ENCODE peak calls at places on chromosomes 3 and 15, in four cellular contexts. M, C, W and Q are unnamed samples. For H3K4me1, the result is how much of the 10 kb centered on the place peaks cover.

GRCh38 chr3:25235471-25235870 is 192.6 kb upstream of the RARB start:
- DNase-seq in M (no peak), C (no peak), W (no peak), Q (no peak)

GRCh38 chr3:76370749-76371148 is 585.4 kb upstream of the ZNF717 start:
- DNase-seq in M (no peak), C (peak), W (no peak), Q (no peak)

GRCh38 chr15:80396094-80396493 is 8.1 kb upstream of the ARNT2 start:
- DNase-seq in M (no peak), C (no peak), W (no peak), Q (no peak)

GRCh38 chr3:124792341-124793034 is 62.2 kb downstream of the UMPS start:
- DNase-seq in M (no peak), C (no peak), W (no peak), Q (no peak)

GRCh38 chr3:5229414-5229813 is 41.9 kb downstream of the EDEM1 start:
- DNase-seq in M (no peak), C (no peak), W (peak), Q (no peak)

GRCh38 chr3:76097588-76097975 is 312.2 kb upstream of the ZNF717 start:
- DNase-seq in M (no peak), C (peak), W (no peak), Q (no peak)

GRCh38 chr15:33051528-33051927 is 143.0 kb downstream of the FMN1 start:
- DNase-seq in M (no peak), C (no peak), W (no peak), Q (no peak)

GRCh38 chr3:100535610-100535943 is 43.2 kb downstream of the TMEM45A start:
- DNase-seq in M (no peak), C (no peak), W (peak), Q (no peak)

GRCh38 chr15:69568621-69569020 is 116.0 kb downstream of the RPLP1 start:
- DNase-seq in M (no peak), C (peak), W (no peak), Q (no peak)

GRCh38 chr15:64651573-64652260 is 123.7 kb downstream of the RBPMS2 start:
- DNase-seq in M (no peak), C (peak), W (peak), Q (no peak)

GRCh38 chr3:171453175-171453868 is 6.9 kb downstream of the TNIK start:
- DNase-seq in M (no peak), C (no peak), W (no peak), Q (peak)

GRCh38 chr15:101464246-101464998 is 25.1 kb downstream of the PCSK6 start:
- DNase-seq in M (no peak), C (no peak), W (no peak), Q (no peak)

GRCh38 chr3:160088492-160089137 is 100.0 kb downstream of the IL12A start:
- DNase-seq in M (no peak), C (no peak), W (no peak), Q (no peak)

GRCh38 chr3:149383703-149384102 is 6.3 kb upstream of the TM4SF1 start:
- DNase-seq in M (no peak), C (no peak), W (no peak), Q (no peak)

GRCh38 chr15:29826908-29827307 is 4.6 kb upstream of the TJP1 start:
- DNase-seq in M (no peak), C (no peak), W (no peak), Q (no peak)

GRCh38 chr15:51244366-51244977 is 93.9 kb downstream of the CYP19A1 start:
- DNase-seq in M (no peak), C (peak), W (no peak), Q (no peak)

GRCh38 chr3:139319428-139320402 is 24.1 kb upstream of the MRPS22 start:
- DNase-seq in M (peak), C (no peak), W (no peak), Q (peak)

GRCh38 chr3:15660055-15660940 is 58.8 kb downstream of the BTD start:
- DNase-seq in M (no peak), C (no peak), W (peak), Q (no peak)

GRCh38 chr3:50189274-50189673 is 2.1 kb upstream of the GNAT1 start:
- DNase-seq in M (peak), C (peak), W (peak), Q (peak)

GRCh38 chr15:100771745-100772144 is 107.9 kb upstream of the ALDH1A3 start:
- DNase-seq in M (peak), C (no peak), W (no peak), Q (peak)

GRCh38 chr3:136778865-136779264 is 26.7 kb upstream of the STAG1 start:
- DNase-seq in M (no peak), C (peak), W (no peak), Q (no peak)

GRCh38 chr3:35867782-35868181 is 228.5 kb downstream of the ARPP21 start:
- DNase-seq in M (no peak), C (no peak), W (no peak), Q (no peak)

GRCh38 chr3:52124766-52125165 is 29.5 kb downstream of the POC1A start:
- DNase-seq in M (no peak), C (no peak), W (no peak), Q (no peak)

GRCh38 chr3:52121813-52122212 is 32.4 kb downstream of the POC1A start:
- DNase-seq in M (no peak), C (no peak), W (no peak), Q (no peak)

GRCh38 chr3:52124126-52124525 is 30.1 kb downstream of the POC1A start:
- DNase-seq in M (no peak), C (no peak), W (no peak), Q (no peak)

GRCh38 chr3:52122491-52122890 is 31.7 kb downstream of the POC1A start:
- DNase-seq in M (no peak), C (no peak), W (no peak), Q (no peak)

DNA sequence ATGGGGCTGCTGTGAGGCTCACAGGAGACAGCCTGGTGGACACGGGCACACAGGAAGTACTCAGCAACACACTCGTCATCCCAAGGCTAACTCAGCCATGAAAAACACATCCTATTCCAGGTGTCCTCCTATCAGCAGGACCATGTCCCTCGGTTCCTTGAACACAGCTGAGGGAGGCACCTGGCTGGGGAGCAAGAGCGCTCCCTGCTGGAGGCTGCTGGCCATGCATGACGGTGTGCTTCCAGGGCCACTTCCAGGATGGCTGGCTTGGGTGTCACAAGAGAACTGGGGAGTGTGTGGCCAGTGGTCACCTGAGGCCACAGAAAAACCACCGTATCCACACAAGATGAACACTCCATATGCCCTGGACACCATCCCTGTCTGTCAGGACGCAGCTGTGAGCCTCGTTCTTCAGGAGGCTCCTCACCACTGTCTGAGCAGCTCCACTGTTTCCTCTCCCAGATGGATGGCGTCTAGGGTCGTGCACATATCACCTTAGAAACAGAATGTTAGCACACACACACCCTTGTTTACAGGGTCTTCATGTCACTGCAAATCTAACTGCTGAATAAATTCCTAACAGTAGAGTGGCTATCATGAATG is 31.0 kb downstream of the POC1A start:
- DNase-seq in M (peak), C (peak), W (peak), Q (peak)
- TF ChIP-seq CTCF in M (peak), C (peak), W (peak), Q (peak)

GRCh38 chr15:99140590-99140989 is 35.7 kb downstream of the SYNM start:
- DNase-seq in M (no peak), C (no peak), W (no peak), Q (no peak)

GRCh38 chr15:99143655-99144610 is 39.1 kb downstream of the SYNM start:
- DNase-seq in M (no peak), C (peak), W (no peak), Q (no peak)

GRCh38 chr15:99143230-99143629 is 38.4 kb downstream of the SYNM start:
- DNase-seq in M (no peak), C (no peak), W (no peak), Q (no peak)

GRCh38 chr15:99142562-99142961 is 37.7 kb downstream of the SYNM start:
- DNase-seq in M (no peak), C (no peak), W (no peak), Q (no peak)

DNA sequence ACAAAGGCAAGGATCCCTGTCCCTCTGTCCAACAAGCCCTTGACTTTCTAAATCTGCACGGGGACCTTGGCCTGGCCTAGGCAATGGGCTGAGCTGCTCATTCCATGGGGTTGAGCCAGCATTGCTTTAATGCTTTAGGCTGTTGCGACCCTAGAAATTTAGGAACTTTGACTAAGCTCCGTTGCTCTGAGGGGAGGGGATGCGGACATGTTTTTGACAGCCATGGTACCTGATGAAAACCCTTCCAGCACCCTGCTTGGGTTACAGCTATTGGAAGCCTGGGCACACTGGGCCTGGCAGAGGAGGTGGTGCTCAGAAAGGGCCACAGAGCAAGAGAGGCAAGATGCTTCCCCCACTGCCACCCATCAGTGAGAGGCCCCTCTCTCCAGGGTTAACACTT is 37.1 kb downstream of the SYNM start:
- DNase-seq in M (no peak), C (no peak), W (no peak), Q (no peak)
- H3K4me1 ChIP-seq in M (under half), C (under half), W (under half), Q (under half)

GRCh38 chr3:31932990-31933389 is 48.1 kb downstream of the OSBPL10 start:
- DNase-seq in M (no peak), C (no peak), W (no peak), Q (no peak)
- TF ChIP-seq CTCF in M (no peak), C (no peak), W (no peak), Q (no peak)

DNA sequence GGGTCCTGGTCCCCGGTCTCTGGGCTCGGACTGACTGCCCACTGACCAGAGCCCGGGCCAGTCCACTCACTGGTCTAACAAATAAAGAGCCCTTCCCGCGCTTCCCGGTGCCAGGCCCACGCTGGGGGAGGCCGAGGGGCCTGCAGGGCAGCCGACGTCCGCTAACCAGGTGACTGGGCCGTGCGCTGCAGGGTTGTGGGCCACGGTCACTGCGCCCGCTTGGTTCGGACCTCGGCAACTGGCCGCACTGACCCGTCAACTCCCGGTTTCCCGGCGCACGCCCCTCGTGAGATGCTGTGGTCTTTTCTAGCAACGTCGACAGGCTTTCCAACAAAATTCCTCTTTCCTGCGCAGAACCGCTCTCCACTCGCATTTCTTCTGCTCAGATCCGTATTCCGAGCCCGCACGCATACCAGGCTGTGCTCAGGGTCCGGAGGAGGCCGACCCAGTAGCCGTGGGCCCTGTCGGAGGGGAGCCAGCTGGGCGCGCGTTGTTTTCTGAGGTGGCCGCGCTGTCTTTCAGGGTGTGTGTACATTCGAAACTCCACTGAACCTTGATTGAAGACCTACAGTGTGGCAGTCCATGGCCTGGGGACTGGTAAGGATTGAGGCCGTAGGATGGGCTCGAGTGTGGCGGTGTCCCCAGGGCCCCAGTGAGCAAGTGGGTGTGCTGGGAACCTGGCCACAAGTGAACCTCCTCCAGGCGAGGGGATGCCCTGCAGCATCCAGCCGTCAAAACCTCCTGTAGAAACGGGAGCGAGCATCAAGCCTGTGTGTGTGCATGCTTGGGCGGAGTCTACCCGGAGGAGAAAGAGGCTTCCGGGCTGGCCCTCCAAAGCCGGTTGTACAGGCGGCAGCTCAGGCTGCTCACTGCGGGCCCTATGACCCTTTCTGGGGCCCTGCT is 875 bp upstream of the NT5DC2 start:
- DNase-seq in M (peak), C (peak), W (peak), Q (no peak)
- H3K4me1 ChIP-seq in M (half or more), C (under half), W (half or more), Q (under half)

DNA sequence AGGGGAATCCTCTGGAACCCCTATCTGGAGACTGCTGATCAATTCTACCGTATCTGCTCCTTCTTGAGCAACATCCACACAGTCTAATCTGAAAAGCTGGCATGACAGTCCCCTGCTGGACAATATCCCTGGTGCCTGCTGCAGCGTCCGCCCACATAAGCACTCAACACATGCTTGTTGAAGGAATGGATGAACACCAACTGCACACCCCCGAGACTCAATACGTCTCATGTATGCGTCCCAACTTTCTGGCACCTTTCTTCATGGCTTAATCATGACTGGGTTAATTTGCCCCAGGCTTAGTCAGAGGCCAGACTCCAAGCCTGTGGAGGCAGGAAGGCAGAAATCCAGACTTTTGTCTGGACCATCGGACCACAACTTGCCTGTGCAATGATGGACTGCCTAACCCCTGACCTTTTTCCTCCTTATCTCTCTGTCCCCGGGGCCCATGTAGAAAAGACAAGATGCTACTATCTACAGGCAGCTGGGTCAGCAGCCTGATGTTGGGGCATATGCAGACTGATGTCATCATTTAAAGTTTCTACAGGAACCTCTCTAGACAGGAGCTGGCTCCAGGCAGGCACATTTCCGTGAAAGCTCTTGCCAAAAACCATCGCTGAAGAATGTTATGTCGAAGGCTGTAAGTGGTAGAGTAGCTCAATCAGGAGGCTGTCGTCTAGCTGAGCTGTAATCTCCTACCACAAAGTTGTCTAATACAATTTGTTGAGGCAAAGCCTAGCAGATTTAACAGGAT is 114.1 kb upstream of the TPM1 start:
- DNase-seq in M (peak), C (peak), W (peak), Q (peak)
- TF ChIP-seq CTCF in M (peak), C (peak), W (no peak), Q (peak)

GRCh38 chr15:76159282-76159681 is 99.5 kb downstream of the TMEM266 start:
- DNase-seq in M (no peak), C (no peak), W (no peak), Q (no peak)
- H3K4me1 ChIP-seq in M (under half), C (under half), W (under half), Q (under half)

GRCh38 chr15:32029862-32030781 is at the start of gene CHRNA7:
- DNase-seq in M (peak), C (peak), W (peak), Q (peak)
- TF ChIP-seq CTCF in M (peak), C (peak), W (no peak), Q (no peak)